ENCODE peak calls at places on chromosomes 12 and 14, in seven cellular contexts. K is MM.1S, S is GM23338, C is GM23248, Z is PC-3, Q is neural progenitor cell, M is SK-N-SH. G is an unnamed sample.

GRCh38 chr12:12533238-12533829 is 29.3 kb downstream of the DUSP16 start:
- DNase-seq in C (no peak), Q (no peak), S (peak; percentile 24), Z (no peak), K (no peak), M (peak; percentile 36), G (peak; percentile 60)

GRCh38 chr12:102962986-102963385 is 5.5 kb downstream of the ASCL1 start:
- DNase-seq in K (no peak), S (no peak), Q (no peak), Z (no peak), M (no peak), C (no peak), G (no peak)

GRCh38 chr12:65495233-65495632 is 216.8 kb downstream of the MSRB3 start:
- DNase-seq in K (no peak), S (no peak), Z (peak; percentile 71), C (peak; percentile 77), M (no peak), Q (no peak), G (peak; percentile 1)

GRCh38 chr12:123251403-123252076 is 18.3 kb downstream of the MTRFR start:
- DNase-seq in C (no peak), M (no peak), S (no peak), Q (no peak), Z (no peak), K (no peak), G (no peak)

GRCh38 chr14:100531591-100532121 is 55.6 kb downstream of the BEGAIN start:
- DNase-seq in Q (no peak), S (no peak), M (peak; percentile 49), K (no peak), C (no peak), Z (no peak), G (no peak)

GRCh38 chr12:12546314-12546772 is 16.3 kb downstream of the DUSP16 start:
- DNase-seq in C (no peak), M (no peak), Z (peak; percentile 38), Q (no peak), K (no peak), S (no peak), G (no peak)

GRCh38 chr12:6927379-6927991 is at the start of gene ATN1:
- DNase-seq in M (peak; percentile 91), C (peak; percentile 76), Z (peak; percentile 53), K (no peak), S (peak; percentile 97), Q (peak; percentile 84), G (no peak)

GRCh38 chr12:124750787-124751471 is 112.7 kb downstream of the SCARB1 start:
- DNase-seq in S (peak; percentile 87), Z (no peak), K (no peak), C (no peak), M (peak; percentile 81), Q (peak; percentile 76), G (no peak)

GRCh38 chr12:57541717-57542116 is 5.3 kb downstream of the DCTN2 start:
- DNase-seq in S (no peak), Q (no peak), K (no peak), M (no peak), Z (no peak), C (no peak), G (no peak)

GRCh38 chr12:12428961-12429657 is 72.2 kb downstream of the BORCS5 start:
- DNase-seq in M (no peak), K (no peak), S (no peak), Z (peak; percentile 73), C (no peak), Q (no peak), G (no peak)

GRCh38 chr12:110532644-110533043 is 30.5 kb downstream of the RAD9B start:
- DNase-seq in K (no peak), Z (no peak), S (no peak), C (no peak), Q (no peak), M (no peak), G (no peak)

GRCh38 chr14:61839452-61839851 is 77.2 kb downstream of the SNAPC1 start:
- DNase-seq in M (no peak), Z (peak; percentile 22), C (peak; percentile 74), Q (no peak), K (no peak), S (no peak), G (no peak)

GRCh38 chr12:103877934-103878510 is 37.0 kb upstream of the NT5DC3 start:
- DNase-seq in S (peak; percentile 90), M (peak; percentile 66), K (peak; percentile 78), Z (peak; percentile 94), Q (peak; percentile 83), C (peak; percentile 80), G (peak; percentile 48)

GRCh38 chr12:107309020-107309419 is 215.7 kb upstream of the CRY1 start:
- DNase-seq in Q (no peak), M (no peak), S (no peak), K (no peak), Z (no peak), C (no peak), G (no peak)

GRCh38 chr14:61461808-61462275 is 140.5 kb downstream of the PRKCH start:
- DNase-seq in Q (peak; percentile 71), Z (peak; percentile 97), C (peak; percentile 79), M (peak; percentile 44), S (peak; percentile 80), K (peak; percentile 39), G (peak; percentile 48)

GRCh38 chr14:48125654-48126053 is 450.2 kb upstream of the MDGA2 start:
- DNase-seq in Z (no peak), K (no peak), Q (peak; percentile 74), S (peak; percentile 58), M (no peak), C (no peak), G (no peak)

GRCh38 chr12:5963515-5963914 is 18.5 kb upstream of the ANO2 start:
- DNase-seq in M (no peak), K (peak; percentile 8), Z (no peak), C (no peak), S (no peak), Q (no peak), G (no peak)

GRCh38 chr12:124174406-124174805 is 120.5 kb upstream of the RFLNA start:
- DNase-seq in K (no peak), Z (no peak), S (no peak), M (no peak), C (peak; percentile 92), Q (no peak), G (no peak)

GRCh38 chr14:69792887-69793421 is 4.1 kb downstream of the SLC10A1 start:
- DNase-seq in K (no peak), C (no peak), S (no peak), M (no peak), Q (no peak), Z (no peak), G (no peak)

GRCh38 chr12:121805800-121806555 is 2.2 kb downstream of the SETD1B start:
- DNase-seq in Q (no peak), C (peak; percentile 40), M (no peak), Z (peak; percentile 18), S (no peak), K (no peak), G (no peak)

GRCh38 chr14:83416476-83416875 is 1882.8 kb upstream of the SEL1L start:
- DNase-seq in C (no peak), M (no peak), S (no peak), Z (no peak), Q (no peak), K (no peak), G (no peak)

GRCh38 chr14:34778744-34779143 is 64.4 kb upstream of the CFL2 start:
- DNase-seq in K (no peak), C (no peak), M (no peak), S (no peak), Z (no peak), Q (no peak), G (no peak)
- H3K36me3 ChIP-seq in K (no peaks in the 10 kb centered on the region), C (peaks cover 56% of the 10 kb centered on the region), M (peaks cover 59% of the 10 kb centered on the region), S (no peaks in the 10 kb centered on the region), Z (peaks cover 35% of the 10 kb centered on the region), Q (no peaks in the 10 kb centered on the region), G (peaks cover 11% of the 10 kb centered on the region)

DNA sequence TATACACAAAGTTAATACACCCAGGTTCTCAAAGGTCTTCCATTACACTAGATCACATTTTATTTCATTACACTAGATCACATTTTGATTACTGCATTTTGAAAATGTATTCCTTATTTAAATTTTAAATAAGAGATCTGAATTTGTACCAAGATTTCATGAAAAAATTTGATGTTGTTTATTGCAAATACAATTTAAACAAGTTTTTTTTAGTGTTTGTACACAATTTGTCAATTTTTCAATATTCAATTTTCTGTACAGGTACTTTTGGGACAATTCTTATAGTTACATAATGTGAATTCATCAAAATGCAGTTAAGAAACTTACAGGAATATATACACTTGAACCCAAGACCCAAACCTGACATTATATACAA is 14.3 kb downstream of the SLC38A2 start:
- DNase-seq in K (no peak), Q (no peak), C (no peak), Z (no peak), M (no peak), S (no peak), G (no peak)
- H3F3A ChIP-seq in K (peaks cover 68% of the 10 kb centered on the region), Q (peaks cover 65% of the 10 kb centered on the region), C (peaks cover 85% of the 10 kb centered on the region), Z (peaks cover 58% of the 10 kb centered on the region), M (peaks cover 80% of the 10 kb centered on the region), S (peaks cover 26% of the 10 kb centered on the region), G (peaks cover 73% of the 10 kb centered on the region)

GRCh38 chr12:53254816-53255545 is 13.1 kb upstream of the ESPL1 start:
- DNase-seq in C (no peak), Q (no peak), M (no peak), S (no peak), Z (no peak), K (no peak), G (no peak)

GRCh38 chr12:53251477-53252348 is 16.4 kb upstream of the ESPL1 start:
- DNase-seq in Q (peak; percentile 96), K (peak; percentile 84), M (peak; percentile 97), Z (peak; percentile 80), C (peak; percentile 90), S (peak; percentile 90), G (peak; percentile 85)

GRCh38 chr12:53255993-53256392 is 12.1 kb upstream of the ESPL1 start:
- DNase-seq in Q (no peak), M (no peak), C (no peak), Z (no peak), K (no peak), S (no peak), G (no peak)

GRCh38 chr12:53252349-53252916 is 15.7 kb upstream of the ESPL1 start:
- DNase-seq in Z (peak; percentile 82), C (peak; percentile 68), Q (no peak), K (no peak), M (no peak), S (no peak), G (peak; percentile 83)

DNA sequence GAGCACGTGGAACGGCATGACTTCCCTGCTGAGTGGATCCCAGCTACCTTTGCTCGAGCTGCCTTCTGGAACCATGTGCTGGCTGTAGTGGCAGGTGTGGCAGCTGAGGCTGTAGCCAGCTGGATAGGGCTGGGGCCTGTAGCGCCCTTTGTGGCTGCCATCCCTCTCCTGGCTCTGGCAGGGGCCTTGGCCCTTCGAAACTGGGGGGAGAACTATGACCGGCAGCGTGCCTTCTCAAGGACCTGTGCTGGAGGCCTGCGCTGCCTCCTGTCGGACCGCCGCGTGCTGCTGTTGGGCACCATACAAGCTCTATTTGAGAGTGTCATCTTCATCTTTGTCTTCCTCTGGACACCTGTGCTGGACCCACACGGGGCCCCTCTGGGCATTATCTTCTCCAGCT is 14.8 kb upstream of the ESPL1 start:
- DNase-seq in Z (no peak), K (no peak), C (no peak), Q (no peak), M (no peak), S (no peak), G (no peak)
- H3K4me2 ChIP-seq in Z (peak overlapping the region; percentile 97), K (peak overlapping the region; percentile 84), C (peak overlapping the region; percentile 89), Q (no peak overlapping the region), M (peak overlapping the region; percentile 97), S (peak overlapping the region; percentile 93), G (peak overlapping the region; percentile 95)

DNA sequence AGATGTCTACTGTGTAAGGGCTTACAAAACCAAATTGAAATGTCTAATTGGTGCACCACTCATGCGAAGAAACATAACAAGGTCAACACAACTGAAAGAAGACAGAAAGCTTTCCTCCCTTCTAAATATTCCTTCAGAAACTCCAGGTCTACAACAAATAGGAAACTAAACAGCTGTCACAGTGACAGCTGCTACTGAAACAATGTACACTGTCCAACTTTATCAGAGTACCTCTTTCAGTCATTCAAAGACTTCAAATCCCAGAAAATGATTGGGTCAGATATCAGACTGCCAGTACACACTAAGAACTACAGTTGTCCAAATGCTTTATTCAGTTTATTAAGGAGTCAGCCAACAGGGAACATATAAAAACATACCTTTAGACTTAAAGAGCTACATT is 35.2 kb downstream of the CEP128 start:
- DNase-seq in Z (no peak), S (no peak), Q (no peak), M (no peak), K (no peak), C (no peak), G (no peak)
- H3K36me3 ChIP-seq in Z (peaks cover 4% of the 10 kb centered on the region), S (no peaks in the 10 kb centered on the region), Q (no peaks in the 10 kb centered on the region), M (no peaks in the 10 kb centered on the region), K (no peaks in the 10 kb centered on the region), C (no peaks in the 10 kb centered on the region), G (no peaks in the 10 kb centered on the region)